ENCODE peak calls at places on chromosomes 1 and 21, in four cellular contexts. Q, T, C and J are unnamed samples.
A peak's percentile ranks its signal among the peaks of the same experiment; 100 is the strongest.

GRCh38 chr1:7469255-7469938 is 301.7 kb upstream of the VAMP3 start:
- DNase-seq in T (no peak), Q (peak; percentile 59), C (no peak), J (peak; percentile 58)

GRCh38 chr21:28883931-28884330 is 108.7 kb downstream of the LTN1 start:
- DNase-seq in C (no peak), Q (no peak), T (no peak), J (no peak)

GRCh38 chr1:162703708-162704107 is 71.4 kb downstream of the DDR2 start:
- DNase-seq in T (no peak), Q (no peak), C (peak; percentile 40), J (peak; percentile 35)

GRCh38 chr21:43884012-43884860 is 19.2 kb downstream of the AGPAT3 start:
- DNase-seq in T (no peak), Q (peak; percentile 70), C (no peak), J (peak; percentile 47)

GRCh38 chr1:212229654-212230053 is 55.6 kb upstream of the PPP2R5A start:
- DNase-seq in T (no peak), Q (no peak), C (no peak), J (no peak)

GRCh38 chr1:28512058-28512611 is 6.3 kb downstream of the RCC1 start:
- DNase-seq in Q (no peak), C (no peak), T (no peak), J (peak; percentile 62)

GRCh38 chr1:175833502-175833901 is 90.1 kb upstream of the TNR start:
- DNase-seq in Q (no peak), T (no peak), C (no peak), J (peak; percentile 34)

GRCh38 chr1:35511305-35511704 is 45.9 kb downstream of the KIAA0319L start:
- DNase-seq in C (no peak), Q (no peak), T (no peak), J (no peak)

GRCh38 chr1:57489342-57490036 is 65.6 kb upstream of the DAB1 start:
- DNase-seq in T (no peak), C (no peak), Q (no peak), J (peak; percentile 83)

GRCh38 chr1:112079446-112079845 is 90.0 kb upstream of the KCND3 start:
- DNase-seq in T (no peak), C (no peak), Q (no peak), J (no peak)

GRCh38 chr1:155051777-155052398 is 772 bp downstream of the ADAM15 start:
- DNase-seq in C (peak; percentile 78), T (no peak), Q (peak; percentile 57), J (peak; percentile 47)

GRCh38 chr1:208184993-208185703 is 59.0 kb downstream of the PLXNA2 start:
- DNase-seq in T (no peak), C (no peak), Q (peak; percentile 28), J (no peak)

GRCh38 chr1:158185770-158186705 is 5.3 kb downstream of the CD1D start:
- DNase-seq in C (no peak), T (no peak), Q (no peak), J (peak; percentile 85)

GRCh38 chr1:26664802-26665201 is 31.0 kb upstream of the ARID1A start:
- DNase-seq in C (no peak), Q (no peak), T (no peak), J (no peak)

GRCh38 chr1:171742577-171742922 is 685 bp upstream of the VAMP4 start:
- DNase-seq in C (peak; percentile 41), T (no peak), Q (peak; percentile 53), J (peak; percentile 43)

GRCh38 chr1:59707216-59707615 is 107.5 kb upstream of the HOOK1 start:
- DNase-seq in T (no peak), Q (no peak), C (peak; percentile 34), J (peak; percentile 73)

GRCh38 chr1:222996307-222996983 is 146.6 kb downstream of the TLR5 start:
- DNase-seq in T (no peak), C (no peak), Q (no peak), J (peak; percentile 42)

GRCh38 chr1:203140743-203141520 is 13.4 kb downstream of the ADORA1 start:
- DNase-seq in T (no peak), Q (no peak), C (no peak), J (no peak)

GRCh38 chr21:23017989-23018388 is 2019.8 kb downstream of the NCAM2 start:
- DNase-seq in T (no peak), Q (no peak), C (no peak), J (no peak)

GRCh38 chr1:205074513-205074912 is 9.7 kb downstream of the TMEM81 start:
- DNase-seq in T (no peak), C (no peak), Q (no peak), J (no peak)

GRCh38 chr1:247531937-247532336 is 4.3 kb downstream of the OR2C3 start:
- DNase-seq in C (no peak), Q (no peak), T (no peak), J (no peak)

GRCh38 chr1:70847013-70847412 is 200.6 kb downstream of the PTGER3 start:
- DNase-seq in Q (no peak), C (no peak), T (no peak), J (no peak)

GRCh38 chr1:48644950-48645605 is 131.6 kb downstream of the BEND5 start:
- DNase-seq in Q (no peak), C (no peak), T (no peak), J (no peak)

GRCh38 chr1:1959840-1960479 is 40.9 kb upstream of the TMEM52 start:
- DNase-seq in Q (peak; percentile 89), C (peak; percentile 84), T (no peak), J (peak; percentile 91)

GRCh38 chr1:27597511-27598216 is 6.3 kb downstream of the AHDC1 start:
- DNase-seq in T (no peak), C (no peak), Q (no peak), J (no peak)

GRCh38 chr1:200154069-200154767 is 126.7 kb downstream of the NR5A2 start:
- DNase-seq in C (no peak), Q (no peak), T (no peak), J (no peak)

GRCh38 chr1:28449904-28450303 is 55.9 kb upstream of the RCC1 start:
- DNase-seq in Q (no peak), T (no peak), C (no peak), J (no peak)

GRCh38 chr1:209356909-209357498 is 226.5 kb upstream of the CAMK1G start:
- DNase-seq in Q (no peak), C (no peak), T (no peak), J (no peak)

GRCh38 chr21:36134820-36135390 is at the start of gene CBR3:
- DNase-seq in T (no peak), C (peak; percentile 69), Q (peak; percentile 59), J (peak; percentile 77)

GRCh38 chr1:25997759-25998074 is at the start of gene PAFAH2:
- DNase-seq in T (no peak), C (no peak), Q (no peak), J (no peak)

GRCh38 chr1:230502996-230503395 is 76.9 kb upstream of the PGBD5 start:
- DNase-seq in C (no peak), T (no peak), Q (no peak), J (no peak)

GRCh38 chr1:54277451-54278355 is 77.7 kb downstream of the MRPL37 start:
- DNase-seq in T (no peak), Q (peak; percentile 13), C (no peak), J (no peak)
- H3K4me1 ChIP-seq in T (peaks cover 98% of the 10 kb centered on the region), Q (peaks cover 50% of the 10 kb centered on the region), C (peaks cover 77% of the 10 kb centered on the region), J (peaks cover 18% of the 10 kb centered on the region)

GRCh38 chr1:160606611-160607010 is 27.3 kb upstream of the CD84 start:
- DNase-seq in Q (no peak), T (no peak), C (no peak), J (no peak)

GRCh38 chr1:160605792-160606520 is 26.7 kb upstream of the CD84 start:
- DNase-seq in C (no peak), Q (no peak), T (no peak), J (no peak)

GRCh38 chr1:160608514-160608913 is 29.2 kb upstream of the CD84 start:
- DNase-seq in Q (no peak), C (no peak), T (no peak), J (no peak)

GRCh38 chr1:160608057-160608456 is 28.8 kb upstream of the CD84 start:
- DNase-seq in Q (no peak), C (no peak), T (no peak), J (peak; percentile 91)

GRCh38 chr1:160607051-160608032 is 28.0 kb upstream of the CD84 start:
- DNase-seq in Q (peak; percentile 7), C (no peak), T (no peak), J (peak; percentile 88)
- TF ChIP-seq CTCF in Q (peak; percentile 34), C (peak; percentile 54), T (peak; percentile 67), J (peak; percentile 79)

GRCh38 chr1:119004781-119005180 is 16.6 kb upstream of the TBX15 start:
- DNase-seq in C (no peak), Q (no peak), T (no peak), J (no peak)

GRCh38 chr1:119001181-119002018 is 13.3 kb upstream of the TBX15 start:
- DNase-seq in C (no peak), T (no peak), Q (no peak), J (no peak)

GRCh38 chr1:119004129-119004527 is 16.0 kb upstream of the TBX15 start:
- DNase-seq in T (no peak), C (no peak), Q (no peak), J (no peak)

GRCh38 chr1:119005870-119006405 is 17.8 kb upstream of the TBX15 start:
- DNase-seq in T (no peak), C (no peak), Q (no peak), J (no peak)

GRCh38 chr1:119003413-119004128 is 15.4 kb upstream of the TBX15 start:
- DNase-seq in C (no peak), T (no peak), Q (no peak), J (no peak)
- H3K4me3 ChIP-seq in C (no peak overlapping the region), T (no peak overlapping the region), Q (no peak overlapping the region), J (no peak overlapping the region)

GRCh38 chr1:20496241-20496661 is 10.2 kb upstream of the CAMK2N1 start:
- DNase-seq in T (no peak), Q (no peak), C (no peak), J (no peak)

GRCh38 chr1:20499718-20500117 is 8.2 kb downstream of the MUL1 start:
- DNase-seq in C (no peak), Q (no peak), T (no peak), J (no peak)

GRCh38 chr1:20498116-20498515 is 9.8 kb downstream of the MUL1 start:
- DNase-seq in Q (no peak), T (no peak), C (no peak), J (no peak)

GRCh38 chr1:20499105-20499504 is 8.8 kb downstream of the MUL1 start:
- DNase-seq in T (no peak), Q (no peak), C (no peak), J (no peak)

GRCh38 chr1:20500716-20501115 is 7.2 kb downstream of the MUL1 start:
- DNase-seq in C (no peak), T (no peak), Q (no peak), J (no peak)
- H3K4me1 ChIP-seq in C (peaks cover 19% of the 10 kb centered on the region), T (peaks cover 32% of the 10 kb centered on the region), Q (no peaks in the 10 kb centered on the region), J (no peaks in the 10 kb centered on the region)